ENCODE peak calls at places on chromosomes 3 and 15, in nine cellular contexts. S is GM10248, Z is GM20000, D is Peyer's patch, C is GM13977, V is neural progenitor cell, N is progenitor cell of endocrine pancreas, R is GM13976, A is mucosa of descending colon. W is an unnamed sample.

GRCh38 chr3:152768478-152768877 is 66.5 kb upstream of the P2RY1 start:
- DNase-seq in R (no peak), C (no peak), S (no peak), V (no peak), N (no peak), A (no peak), Z (no peak), D (no peak), W (no peak)

GRCh38 chr3:58640700-58641372 is 25.7 kb downstream of the FAM3D start:
- DNase-seq in C (peak), N (peak), A (peak), D (peak), V (peak), R (peak), Z (peak), S (peak), W (peak)

GRCh38 chr3:47772788-47773187 is 8.9 kb downstream of the SMARCC1 start:
- DNase-seq in D (no peak), Z (no peak), V (no peak), A (no peak), N (no peak), R (no peak), S (no peak), C (no peak), W (no peak)

GRCh38 chr15:70281811-70282307 is 184.1 kb upstream of the TLE3 start:
- DNase-seq in V (no peak), D (peak), A (no peak), R (peak), Z (no peak), S (no peak), C (no peak), N (no peak), W (no peak)

GRCh38 chr3:126054870-126055269 is 29.1 kb downstream of the SLC41A3 start:
- DNase-seq in C (no peak), V (no peak), A (no peak), N (no peak), Z (no peak), D (no peak), R (no peak), S (peak), W (no peak)

GRCh38 chr3:13657660-13658435 is 108.9 kb downstream of the FBLN2 start:
- DNase-seq in D (peak), Z (peak), N (peak), A (no peak), V (peak), R (peak), S (peak), C (peak), W (peak)

GRCh38 chr3:122356402-122356801 is 26.6 kb downstream of the MIX23 start:
- DNase-seq in S (peak), A (peak), C (peak), N (no peak), D (peak), Z (peak), V (peak), R (peak), W (peak)

GRCh38 chr3:53242642-53243041 is 13.2 kb downstream of the TKT start:
- DNase-seq in V (no peak), R (no peak), Z (no peak), S (no peak), A (no peak), D (no peak), N (no peak), C (no peak), W (no peak)

GRCh38 chr3:58463181-58463941 is 28.5 kb upstream of the KCTD6 start:
- DNase-seq in S (peak), A (peak), V (peak), D (peak), N (peak), C (peak), Z (peak), R (peak), W (peak)

GRCh38 chr3:74066456-74066855 is 441.7 kb upstream of the PDZRN3 start:
- DNase-seq in C (no peak), Z (no peak), A (no peak), S (no peak), R (no peak), V (peak), N (no peak), D (no peak), W (no peak)

GRCh38 chr15:101528108-101528916 is 38.8 kb upstream of the PCSK6 start:
- DNase-seq in R (no peak), Z (peak), C (no peak), N (no peak), V (no peak), A (peak), S (peak), D (peak), W (no peak)

GRCh38 chr3:131846296-131846924 is 188.4 kb downstream of the CPNE4 start:
- DNase-seq in D (no peak), C (peak), A (no peak), V (no peak), R (peak), N (no peak), S (peak), Z (peak), W (no peak)

DNA sequence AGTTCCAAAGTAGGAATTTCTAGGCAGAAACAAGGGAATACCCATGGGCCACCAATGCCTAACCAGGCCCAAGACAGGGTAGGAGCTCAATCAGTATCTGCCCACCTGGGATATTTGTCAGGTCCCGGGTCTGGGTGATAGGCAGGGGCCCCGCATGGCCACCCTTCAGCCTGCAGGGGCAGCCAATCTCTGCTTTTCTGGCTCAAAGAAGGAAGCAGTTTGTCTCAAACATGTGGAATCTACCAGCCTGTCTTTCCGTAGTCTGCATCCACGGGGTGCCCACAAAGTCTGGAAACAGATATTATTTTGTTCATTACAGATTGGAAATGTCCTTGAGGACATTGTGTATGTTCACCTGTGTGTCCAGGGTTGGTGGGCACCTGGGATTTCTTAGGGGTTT is 56.2 kb downstream of the CEMIP start:
- DNase-seq in V (peak), N (no peak), C (no peak), Z (no peak), D (no peak), R (no peak), S (no peak), A (no peak), W (no peak)
- TF ChIP-seq CTCF in V (peak), N (peak), C (no peak), Z (no peak), D (no peak), R (no peak), S (no peak), A (no peak), W (no peak)

DNA sequence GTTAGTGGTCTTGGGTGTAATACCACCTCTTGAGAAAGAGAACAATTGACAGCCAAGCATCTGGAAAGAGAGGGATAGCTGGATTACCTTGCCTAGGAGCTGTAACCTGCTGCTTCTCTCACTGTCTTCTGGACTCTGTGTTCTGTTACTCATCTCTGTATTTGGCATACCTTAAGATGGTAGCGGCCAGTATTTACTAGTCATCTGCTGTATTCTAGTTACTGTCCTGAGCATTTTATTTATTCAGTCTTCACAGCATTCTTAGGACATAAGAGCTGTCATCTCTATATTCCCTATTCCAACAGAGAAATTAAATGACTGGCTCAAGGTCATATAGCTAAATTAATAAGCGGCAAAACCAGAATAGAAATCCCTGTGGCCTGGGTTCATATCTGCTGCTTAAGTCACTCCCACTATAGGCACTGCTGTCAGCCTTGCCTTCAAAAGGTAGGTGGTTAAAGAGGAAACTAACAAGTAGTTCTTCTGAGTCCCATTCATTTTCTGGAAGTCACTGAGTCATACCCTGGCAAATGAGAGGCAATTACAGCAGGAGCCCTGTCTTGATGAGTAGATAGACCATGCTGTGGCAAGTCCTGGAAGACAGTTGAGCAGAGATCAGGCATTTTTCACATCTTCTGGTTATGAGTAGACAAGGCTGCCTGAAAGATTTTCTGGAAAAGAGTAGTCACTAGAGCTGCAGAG is 68.2 kb downstream of the RAB7A start:
- DNase-seq in C (no peak), S (no peak), D (no peak), N (no peak), R (no peak), A (no peak), V (no peak), Z (no peak), W (no peak)
- TF ChIP-seq CTCF in C (no peak), S (no peak), D (no peak), N (no peak), R (no peak), A (no peak), V (no peak), Z (no peak), W (no peak)

GRCh38 chr3:45968149-45968548 is 24.9 kb downstream of the CXCR6 start:
- DNase-seq in N (no peak), D (no peak), S (no peak), V (no peak), C (no peak), R (no peak), Z (no peak), A (no peak), W (no peak)

GRCh38 chr3:45967724-45968123 is 24.5 kb downstream of the CXCR6 start:
- DNase-seq in N (no peak), D (no peak), V (no peak), R (no peak), A (no peak), S (no peak), Z (no peak), C (no peak), W (no peak)

GRCh38 chr3:45965281-45966052 is 22.2 kb downstream of the CXCR6 start:
- DNase-seq in R (no peak), C (no peak), A (no peak), N (no peak), D (no peak), Z (no peak), S (no peak), V (no peak), W (no peak)

GRCh38 chr3:45966969-45967640 is 23.8 kb downstream of the CXCR6 start:
- DNase-seq in Z (no peak), R (no peak), S (no peak), V (no peak), C (no peak), N (no peak), D (no peak), A (no peak), W (no peak)

DNA sequence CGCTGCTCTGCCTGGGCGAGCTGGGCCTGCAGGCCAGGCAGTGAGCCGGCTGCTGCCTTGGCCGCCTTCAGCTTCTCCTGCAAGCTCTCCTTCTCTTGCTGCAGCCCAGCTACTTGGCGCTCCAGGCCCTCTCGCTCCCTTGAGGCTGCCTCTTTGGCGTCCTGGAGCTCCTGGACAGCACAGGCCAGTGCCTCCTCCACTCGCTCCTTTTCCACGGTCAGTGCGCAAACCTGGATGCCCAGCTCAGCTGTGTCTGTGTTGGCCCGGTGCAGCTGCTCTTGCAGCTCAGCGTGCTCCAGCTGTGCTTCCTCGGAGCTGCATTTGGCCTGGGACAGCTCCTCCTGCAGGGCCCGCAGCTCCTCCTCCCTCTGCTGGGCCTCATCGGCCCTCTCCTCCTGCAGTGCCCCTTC is 23.1 kb downstream of the CXCR6 start:
- DNase-seq in V (no peak), D (no peak), C (no peak), R (no peak), N (no peak), A (no peak), Z (no peak), S (no peak), W (no peak)
- TF ChIP-seq CTCF in V (no peak), D (no peak), C (no peak), R (no peak), N (no peak), A (no peak), Z (no peak), S (no peak), W (no peak)

GRCh38 chr3:71413572-71413971 is 170.0 kb downstream of the FOXP1 start:
- DNase-seq in R (no peak), S (no peak), C (no peak), Z (no peak), N (no peak), D (no peak), V (no peak), A (no peak), W (no peak)

GRCh38 chr3:71419369-71419768 is 164.2 kb downstream of the FOXP1 start:
- DNase-seq in Z (no peak), V (no peak), S (no peak), D (no peak), C (no peak), N (no peak), A (no peak), R (no peak), W (no peak)

GRCh38 chr3:71414189-71414924 is 169.2 kb downstream of the FOXP1 start:
- DNase-seq in N (no peak), C (no peak), S (no peak), R (no peak), Z (no peak), D (no peak), V (no peak), A (no peak), W (no peak)

GRCh38 chr3:71415708-71416108 is 167.8 kb downstream of the FOXP1 start:
- DNase-seq in R (no peak), V (no peak), Z (no peak), A (no peak), D (no peak), C (no peak), N (no peak), S (no peak), W (no peak)

GRCh38 chr3:71416868-71417267 is 166.7 kb downstream of the FOXP1 start:
- DNase-seq in A (no peak), D (no peak), C (no peak), V (peak), N (no peak), Z (no peak), R (no peak), S (no peak), W (no peak)
- TF ChIP-seq CTCF in A (no peak), D (no peak), C (no peak), V (peak), N (peak), Z (no peak), R (no peak), S (no peak), W (no peak)

DNA sequence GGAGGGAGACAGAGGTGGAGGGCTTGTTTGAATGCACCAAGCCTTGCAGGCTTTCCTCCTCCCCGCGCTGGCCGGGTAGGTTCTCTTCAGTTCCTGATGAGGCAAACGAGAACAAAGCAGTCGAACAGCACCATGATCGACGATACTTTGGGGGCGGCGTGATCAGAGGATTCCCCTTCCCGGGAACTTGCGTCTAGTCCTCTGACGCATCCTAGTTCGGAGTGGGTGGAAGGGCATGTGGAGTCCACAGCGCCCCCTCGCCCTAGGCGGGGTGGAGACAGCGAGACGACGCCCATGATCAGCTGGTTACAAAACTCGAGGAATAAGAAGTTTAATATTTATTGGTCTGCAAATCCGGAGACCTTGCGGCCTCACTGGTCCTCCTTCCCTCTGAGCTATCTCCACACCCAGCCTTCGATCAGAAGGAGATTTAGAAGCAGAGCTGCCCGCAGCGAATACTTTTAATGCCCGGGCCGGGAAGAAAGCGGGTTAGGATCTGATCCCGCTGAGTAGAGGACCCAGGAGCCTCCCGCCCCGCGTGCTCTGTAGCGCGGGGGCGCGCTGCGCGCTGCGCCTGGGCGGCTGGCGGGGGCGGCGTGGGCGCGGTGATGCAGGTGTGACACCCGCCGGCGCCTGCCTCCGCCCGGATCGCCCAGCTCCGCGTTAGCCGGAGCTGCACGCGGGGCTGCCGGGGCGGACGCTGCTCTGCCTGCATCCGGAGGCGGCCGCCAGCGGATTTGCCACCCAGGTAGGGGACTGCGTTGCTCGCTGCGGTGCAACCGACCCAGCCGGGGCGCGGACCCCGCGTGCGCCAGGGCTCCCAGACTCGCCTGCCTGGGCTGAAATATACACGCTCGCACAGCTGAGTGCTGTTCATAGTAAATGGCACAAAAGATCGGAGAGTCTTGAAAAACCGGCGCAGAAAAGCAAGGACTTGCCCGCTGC is at the start of gene SV2B:
- DNase-seq in D (no peak), S (peak), V (peak), R (peak), Z (peak), N (peak), A (no peak), C (peak), W (peak)
- TF ChIP-seq CTCF in D (no peak), S (peak), V (peak), R (peak), Z (no peak), N (peak), A (no peak), C (peak), W (no peak)

DNA sequence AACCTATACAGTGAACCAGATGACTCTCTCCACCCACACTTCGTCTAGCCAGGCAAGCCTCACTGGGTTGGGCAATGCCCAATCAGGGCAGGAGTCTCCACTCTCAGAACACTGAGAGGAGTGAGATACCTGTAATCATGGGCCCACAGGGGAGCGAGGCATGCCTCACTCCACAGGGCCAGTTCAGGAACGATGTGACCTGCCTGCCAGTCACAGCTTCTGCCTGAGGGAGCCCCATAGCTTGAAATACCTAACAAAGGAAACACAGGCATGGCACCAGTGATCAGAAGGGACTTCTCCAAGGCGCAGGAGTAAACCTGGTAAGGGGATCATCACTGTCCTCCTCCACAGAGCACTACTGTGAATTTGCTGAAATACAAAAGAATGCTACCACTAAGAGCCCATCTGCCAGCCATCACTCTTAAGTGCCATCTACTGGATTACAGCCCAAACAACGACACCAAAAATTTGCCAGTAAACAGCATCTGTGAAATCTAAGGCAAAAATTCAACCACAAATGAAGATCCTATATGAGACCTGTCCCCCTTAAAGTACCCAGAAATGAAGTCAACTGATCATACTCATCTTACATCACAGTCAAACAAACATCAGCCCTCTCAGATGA is 689.9 kb upstream of the SEMA6D start:
- DNase-seq in D (no peak), Z (no peak), V (peak), R (no peak), A (no peak), C (no peak), S (no peak), N (no peak), W (no peak)
- TF ChIP-seq CTCF in D (no peak), Z (no peak), V (peak), R (no peak), A (no peak), C (peak), S (no peak), N (no peak), W (no peak)

GRCh38 chr15:80090879-80091503 is 31.5 kb downstream of the ZFAND6 start:
- DNase-seq in V (no peak), N (no peak), D (no peak), A (no peak), Z (no peak), C (no peak), R (no peak), S (no peak), W (no peak)
- TF ChIP-seq CTCF in V (peak), N (peak), D (peak), A (no peak), Z (peak), C (peak), R (no peak), S (no peak), W (no peak)

W was measured in nephron progenitor cell.